ENCODE peak calls at places on chromosomes 16 and 17, in six cellular contexts. I, W, N, H, O and L are unnamed samples. For H3K4me1, the result is how much of the 10 kb centered on the place peaks cover.

GRCh38 chr17:11506635-11507034 is 91.6 kb upstream of the DNAH9 start:
- DNase-seq in I (no peak), W (no peak), N (peak), H (no peak), O (no peak), L (no peak)

GRCh38 chr16:67541391-67542263 is 13.0 kb downstream of the RIPOR1 start:
- DNase-seq in I (peak), W (peak), N (peak), H (no peak), O (no peak), L (no peak)

GRCh38 chr16:13478991-13479390 is 441.0 kb upstream of the ERCC4 start:
- DNase-seq in I (no peak), W (no peak), N (no peak), H (no peak), O (no peak), L (no peak)

GRCh38 chr16:77863250-77863649 is 74.9 kb downstream of the VAT1L start:
- DNase-seq in I (no peak), W (no peak), N (no peak), H (no peak), O (no peak), L (no peak)

GRCh38 chr16:84718-85452 is 6.9 kb downstream of the MPG start:
- DNase-seq in I (peak), W (peak), N (no peak), H (peak), O (no peak), L (no peak)

GRCh38 chr16:72856797-72857196 is 191.1 kb downstream of the ZFHX3 start:
- DNase-seq in I (no peak), W (no peak), N (peak), H (peak), O (no peak), L (peak)

GRCh38 chr16:4957420-4957719 is 760 bp upstream of the SEC14L5 start:
- DNase-seq in I (no peak), W (no peak), N (no peak), H (no peak), O (no peak), L (no peak)

GRCh38 chr16:87210949-87211348 is 106.2 kb downstream of the C16orf95 start:
- DNase-seq in I (peak), W (no peak), N (peak), H (no peak), O (no peak), L (no peak)

GRCh38 chr17:82238562-82239201 is 9.8 kb downstream of the SLC16A3 start:
- DNase-seq in I (peak), W (peak), N (peak), H (peak), O (peak), L (peak)

GRCh38 chr17:1275962-1276736 is 3.3 kb upstream of the TRARG1 start:
- DNase-seq in I (peak), W (peak), N (peak), H (peak), O (peak), L (peak)

GRCh38 chr17:32591428-32591827 is 104.6 kb downstream of the CDK5R1 start:
- DNase-seq in I (no peak), W (no peak), N (no peak), H (no peak), O (no peak), L (no peak)

GRCh38 chr16:88978608-88979346 is 1.8 kb upstream of the CBFA2T3 start:
- DNase-seq in I (no peak), W (no peak), N (no peak), H (no peak), O (no peak), L (no peak)

GRCh38 chr17:67441052-67441738 is 64.1 kb downstream of the PITPNC1 start:
- DNase-seq in I (peak), W (no peak), N (peak), H (no peak), O (no peak), L (peak)

GRCh38 chr17:43367588-43368242 is 31.1 kb upstream of the ARL4D start:
- DNase-seq in I (peak), W (no peak), N (peak), H (no peak), O (no peak), L (peak)

GRCh38 chr17:64449545-64449944 is 630 bp downstream of the MILR1 start:
- DNase-seq in I (no peak), W (no peak), N (no peak), H (no peak), O (no peak), L (no peak)

GRCh38 chr17:36859701-36860100 is 77.6 kb upstream of the LHX1 start:
- DNase-seq in I (no peak), W (no peak), N (no peak), H (no peak), O (no peak), L (no peak)

GRCh38 chr17:50169121-50169764 is 3.4 kb downstream of the SGCA start:
- DNase-seq in I (peak), W (peak), N (peak), H (no peak), O (peak), L (peak)

GRCh38 chr17:8448310-8448709 is 12.6 kb downstream of the NDEL1 start:
- DNase-seq in I (no peak), W (no peak), N (no peak), H (no peak), O (no peak), L (no peak)

GRCh38 chr17:1870592-1870991 is 40.8 kb downstream of the RPA1 start:
- DNase-seq in I (no peak), W (no peak), N (no peak), H (no peak), O (no peak), L (no peak)

GRCh38 chr16:88533945-88534641 is 36.1 kb upstream of the ZC3H18 start:
- DNase-seq in I (peak), W (peak), N (peak), H (peak), O (no peak), L (peak)

GRCh38 chr16:23757937-23758619 is 3.3 kb downstream of the CHP2 start:
- DNase-seq in I (no peak), W (no peak), N (no peak), H (no peak), O (no peak), L (no peak)

GRCh38 chr17:17549732-17550366 is 41.7 kb downstream of the PEMT start:
- DNase-seq in I (no peak), W (no peak), N (no peak), H (no peak), O (no peak), L (no peak)

GRCh38 chr17:35740997-35741931 is 9.8 kb downstream of the RASL10B start:
- DNase-seq in I (no peak), W (no peak), N (no peak), H (peak), O (no peak), L (no peak)

GRCh38 chr17:79424471-79425185 is 186.2 kb downstream of the RBFOX3 start:
- DNase-seq in I (no peak), W (no peak), N (no peak), H (no peak), O (no peak), L (no peak)

GRCh38 chr17:13643196-13643595 is 41.5 kb upstream of the HS3ST3A1 start:
- DNase-seq in I (no peak), W (no peak), N (no peak), H (no peak), O (no peak), L (no peak)

GRCh38 chr16:28321700-28322411 is 29.5 kb downstream of the SBK1 start:
- DNase-seq in I (peak), W (no peak), N (peak), H (no peak), O (no peak), L (peak)

GRCh38 chr17:76688165-76688622 is 22.6 kb downstream of the MXRA7 start:
- DNase-seq in I (no peak), W (peak), N (peak), H (no peak), O (no peak), L (no peak)

GRCh38 chr17:78879679-78880186 is 23.3 kb downstream of the CEP295NL start:
- DNase-seq in I (peak), W (peak), N (no peak), H (no peak), O (peak), L (no peak)

GRCh38 chr16:15034266-15035162 is 21.4 kb downstream of the NTAN1 start:
- DNase-seq in I (no peak), W (no peak), N (no peak), H (no peak), O (no peak), L (peak)

GRCh38 chr16:13829712-13830304 is 90.1 kb upstream of the ERCC4 start:
- DNase-seq in I (no peak), W (no peak), N (no peak), H (no peak), O (no peak), L (no peak)

GRCh38 chr17:81514735-81515529 is 2.3 kb upstream of the ACTG1 start:
- DNase-seq in I (peak), W (peak), N (peak), H (peak), O (peak), L (peak)

GRCh38 chr16:3165111-3165822 is 22.7 kb upstream of the OR1F1 start:
- DNase-seq in I (no peak), W (no peak), N (no peak), H (no peak), O (no peak), L (no peak)

GRCh38 chr17:45768000-45768399 is 16.1 kb upstream of the CRHR1 start:
- DNase-seq in I (no peak), W (peak), N (no peak), H (no peak), O (no peak), L (peak)

GRCh38 chr17:58525239-58525638 is 10.8 kb upstream of the MTMR4 start:
- DNase-seq in I (peak), W (peak), N (no peak), H (peak), O (no peak), L (no peak)

GRCh38 chr17:61411944-61412859 is 12.6 kb downstream of the TBX2 start:
- DNase-seq in I (peak), W (peak), N (peak), H (peak), O (peak), L (peak)

GRCh38 chr16:1786242-1787055 is 3.7 kb downstream of the NUBP2 start:
- DNase-seq in I (no peak), W (no peak), N (no peak), H (no peak), O (peak), L (no peak)

GRCh38 chr17:15364615-15365014 is 23.2 kb upstream of the TEKT3 start:
- DNase-seq in I (no peak), W (no peak), N (no peak), H (peak), O (no peak), L (no peak)

GRCh38 chr17:40482722-40483121 is 18.7 kb downstream of the TNS4 start:
- DNase-seq in I (no peak), W (no peak), N (peak), H (no peak), O (no peak), L (no peak)
- H3K4me1 ChIP-seq in I (under half), W (under half), N (half or more), H (under half), O (under half), L (under half)

DNA sequence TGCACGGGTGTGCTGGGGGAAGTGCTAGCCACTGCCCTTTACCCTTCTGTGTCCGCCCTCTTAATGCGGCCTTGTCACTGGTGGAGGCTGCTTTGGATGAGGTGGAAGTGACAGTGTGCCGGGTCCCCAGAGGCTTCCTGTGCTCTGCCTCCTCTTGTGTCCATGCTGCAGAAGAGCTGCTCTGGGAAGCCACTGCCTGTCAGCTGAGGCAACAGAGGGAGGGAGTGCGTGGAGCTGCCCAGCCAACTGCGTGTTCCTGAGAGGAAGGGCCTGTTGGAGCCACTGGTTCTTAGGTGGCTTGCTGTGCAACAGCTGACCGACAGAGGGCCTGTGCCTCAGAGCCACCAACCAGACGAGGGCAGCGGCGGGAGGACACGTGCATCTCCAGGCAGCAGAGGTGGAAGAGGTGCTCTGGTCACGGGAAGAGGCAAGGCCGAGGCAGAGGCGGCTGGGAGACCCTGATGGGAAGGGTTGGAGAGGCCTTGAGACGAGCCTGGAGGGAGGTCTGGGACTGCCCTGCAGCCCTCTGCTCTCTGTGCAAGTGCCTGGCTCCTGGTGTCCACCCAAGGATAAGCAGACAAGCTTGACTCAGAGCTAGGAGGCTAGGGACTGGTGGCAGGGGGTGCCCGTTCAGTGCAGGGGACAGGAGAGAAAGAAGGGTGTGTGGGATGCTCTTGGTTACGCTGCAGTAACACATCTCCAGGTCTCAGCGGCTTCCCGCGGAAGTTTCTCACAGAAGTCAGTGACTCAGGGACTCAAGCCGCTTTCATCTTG is 25.4 kb downstream of the B9D1 start:
- DNase-seq in I (no peak), W (no peak), N (peak), H (no peak), O (peak), L (no peak)
- TF ChIP-seq CTCF in I (no peak), W (peak), N (no peak), H (no peak), O (peak), L (no peak)

GRCh38 chr16:56607675-56608042 is 725 bp upstream of the MT2A start:
- DNase-seq in I (no peak), W (peak), N (no peak), H (no peak), O (no peak), L (no peak)
- H3K27ac ChIP-seq in I (peak), W (peak), N (peak), H (peak), O (peak), L (no peak)

GRCh38 chr16:30144917-30145316 is 21.9 kb upstream of the MAPK3 start:
- DNase-seq in I (no peak), W (no peak), N (no peak), H (no peak), O (no peak), L (no peak)
- H3K4me1 ChIP-seq in I (under half), W (under half), N (under half), H (under half), O (under half), L (under half)

GRCh38 chr17:31093866-31094599 is 744 bp upstream of the NF1 start:
- DNase-seq in I (no peak), W (no peak), N (no peak), H (no peak), O (no peak), L (no peak)

GRCh38 chr17:31094600-31095238 is at the start of gene NF1:
- DNase-seq in I (peak), W (peak), N (peak), H (peak), O (peak), L (peak)

GRCh38 chr17:31092475-31093064 is 2.2 kb upstream of the NF1 start:
- DNase-seq in I (peak), W (no peak), N (peak), H (no peak), O (no peak), L (no peak)

GRCh38 chr17:31096106-31096436 is 1.3 kb downstream of the NF1 start:
- DNase-seq in I (no peak), W (no peak), N (no peak), H (no peak), O (no peak), L (peak)

DNA sequence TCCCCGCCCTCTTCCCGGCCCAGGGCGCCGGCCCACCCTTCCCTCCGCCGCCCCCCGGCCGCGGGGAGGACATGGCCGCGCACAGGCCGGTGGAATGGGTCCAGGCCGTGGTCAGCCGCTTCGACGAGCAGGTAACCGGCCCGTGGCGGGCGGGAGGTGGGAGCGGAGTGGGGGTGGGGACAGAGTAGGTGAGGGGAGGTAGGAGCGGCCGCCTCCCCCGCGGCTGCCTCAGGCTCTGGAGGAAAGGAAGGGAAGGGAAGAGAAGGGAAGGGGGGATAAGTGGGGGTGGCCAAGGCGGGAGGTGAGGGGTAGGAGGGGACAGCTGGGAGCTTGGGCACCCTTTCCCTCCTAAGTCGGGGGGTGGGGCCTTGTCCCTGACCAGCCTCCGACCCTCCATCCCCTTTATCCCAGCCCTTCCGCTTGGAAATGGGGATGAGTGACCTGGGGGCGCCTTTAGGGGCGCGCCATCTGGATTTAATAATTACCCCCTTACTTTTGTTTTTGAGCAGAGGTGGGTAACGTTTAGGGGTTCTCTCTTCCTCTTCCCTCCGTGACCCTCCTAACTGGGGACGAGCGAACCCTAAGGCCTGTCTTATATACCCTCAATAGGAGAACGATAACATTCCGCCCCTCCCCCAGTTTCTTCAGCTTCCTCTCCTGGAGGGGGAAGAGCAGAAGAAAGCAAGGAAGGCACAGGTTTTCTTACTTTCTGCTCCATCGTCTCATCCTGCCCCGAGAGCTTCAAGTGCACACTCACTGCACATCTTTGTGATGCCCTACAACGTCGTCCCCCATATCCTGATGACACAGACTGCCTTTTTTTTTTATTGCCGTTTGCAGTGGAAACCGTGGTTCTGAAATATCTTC is 695 bp downstream of the NF1 start:
- DNase-seq in I (peak), W (peak), N (peak), H (peak), O (peak), L (peak)
- TF ChIP-seq CTCF in I (no peak), W (no peak), N (no peak), H (no peak), O (no peak), L (no peak)